ENCODE peak calls at places on chromosomes 11 and 22, in six cellular contexts. L is DND-41; U is left ventricle myocardium inferior; D is aorta; O is CD8-positive, alpha-beta T cell; Y is suprapubic skin. J is an unnamed sample.

GRCh38 chr11:111417766-111418435 is 38.8 kb upstream of the POU2AF1 start:
- DNase-seq in D (no peak), O (no peak), Y (no peak), U (peak; percentile 47), L (no peak), J (no peak)

GRCh38 chr11:94151903-94152677 is 23.4 kb downstream of the PANX1 start:
- DNase-seq in D (no peak), Y (no peak), L (no peak), U (no peak), O (no peak), J (no peak)

GRCh38 chr11:31464436-31464835 is 45.0 kb downstream of the IMMP1L start:
- DNase-seq in Y (no peak), D (no peak), L (no peak), O (no peak), U (no peak), J (no peak)

GRCh38 chr11:103525069-103525468 is 415.8 kb downstream of the DYNC2H1 start:
- DNase-seq in D (no peak), Y (no peak), L (no peak), U (no peak), O (no peak), J (no peak)

GRCh38 chr11:8726395-8726794 is 43.8 kb downstream of the RPL27A start:
- DNase-seq in L (no peak), U (no peak), Y (no peak), O (no peak), D (no peak), J (no peak)

GRCh38 chr11:61732705-61733104 is 19.7 kb upstream of the MYRF start:
- DNase-seq in D (no peak), O (no peak), L (no peak), U (no peak), Y (no peak), J (no peak)

GRCh38 chr11:8361664-8362210 is 98.1 kb upstream of the LMO1 start:
- DNase-seq in U (no peak), D (no peak), O (no peak), Y (no peak), L (no peak), J (no peak)

GRCh38 chr11:3795131-3796092 is 1.9 kb downstream of the NUP98 start:
- DNase-seq in Y (no peak), O (peak; percentile 5), L (no peak), D (no peak), U (no peak), J (no peak)

GRCh38 chr11:3205261-3206127 is 13.1 kb downstream of the MRGPRG start:
- DNase-seq in U (peak; percentile 4), D (peak; percentile 57), L (no peak), Y (no peak), O (no peak), J (no peak)

GRCh38 chr11:31397239-31397834 is 27.7 kb downstream of the DNAJC24 start:
- DNase-seq in Y (no peak), D (no peak), L (no peak), U (no peak), O (no peak), J (no peak)

GRCh38 chr11:76152086-76152658 is 54.1 kb downstream of the WNT11 start:
- DNase-seq in Y (peak; percentile 92), O (peak; percentile 88), U (peak; percentile 89), D (peak; percentile 97), L (peak; percentile 71), J (peak; percentile 73)

GRCh38 chr11:69799582-69799981 is 19.6 kb downstream of the FGF3 start:
- DNase-seq in U (no peak), O (no peak), L (peak; percentile 16), Y (no peak), D (no peak), J (no peak)

GRCh38 chr11:45798793-45799441 is 6.0 kb upstream of the SLC35C1 start:
- DNase-seq in L (no peak), Y (no peak), U (no peak), O (no peak), D (no peak), J (no peak)

GRCh38 chr11:102456381-102456780 is 3.8 kb upstream of the TMEM123 start:
- DNase-seq in U (no peak), O (no peak), Y (no peak), L (no peak), D (no peak), J (no peak)

GRCh38 chr11:123231777-123232176 is 36.7 kb upstream of the CLMP start:
- DNase-seq in D (no peak), L (no peak), U (no peak), O (no peak), Y (no peak), J (no peak)

GRCh38 chr11:131478341-131478740 is 107.9 kb downstream of the NTM start:
- DNase-seq in U (no peak), Y (no peak), O (no peak), D (no peak), L (no peak), J (no peak)

GRCh38 chr11:115612331-115612730 is 108.1 kb upstream of the CADM1 start:
- DNase-seq in O (no peak), Y (no peak), D (no peak), U (no peak), L (no peak), J (no peak)

DNA sequence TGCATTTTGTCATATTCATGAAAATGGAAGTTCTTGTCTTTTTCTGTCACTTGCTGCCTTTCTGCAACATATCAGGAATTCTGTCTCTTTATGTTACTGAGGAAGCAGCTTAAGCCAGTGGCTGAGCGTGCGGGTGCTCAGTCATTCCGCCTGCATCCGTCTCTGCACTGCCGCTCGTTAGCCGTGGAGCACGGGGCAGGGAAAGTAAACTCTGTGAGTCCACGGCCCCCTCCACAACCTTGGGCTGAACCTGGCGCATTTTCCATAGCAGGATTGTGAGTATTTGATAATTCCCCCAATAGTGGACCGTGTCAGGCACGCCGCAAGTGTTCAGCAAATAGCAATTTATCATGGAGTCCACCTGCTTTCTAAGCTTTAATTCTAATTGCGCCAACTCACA is 1007.7 kb downstream of the BRD1 start:
- DNase-seq in U (no peak), L (no peak), O (no peak), D (no peak), Y (no peak), J (no peak)
- H3K4me3 ChIP-seq in U (no peak overlapping the region), L (no peak overlapping the region), O (no peak overlapping the region), D (no peak overlapping the region), Y (no peak overlapping the region), J (no peak overlapping the region)

GRCh38 chr22:19766506-19767426 is 6.2 kb downstream of the TBX1 start:
- DNase-seq in U (peak; percentile 48), Y (no peak), L (peak; percentile 80), O (peak; percentile 59), D (no peak), J (peak; percentile 14)
- H3K27ac ChIP-seq in U (no peak overlapping the region), Y (peak overlapping the region; percentile 7), L (peak overlapping the region; percentile 39), O (no peak overlapping the region), D (no peak overlapping the region), J (no peak overlapping the region)

GRCh38 chr22:31750365-31751284 is 693 bp upstream of the PRR14L start:
- DNase-seq in O (no peak), D (no peak), U (no peak), Y (no peak), L (no peak), J (no peak)
- H3K4me3 ChIP-seq in O (peak overlapping the region; percentile 23), D (no peak overlapping the region), U (peak overlapping the region; percentile 99), Y (peak overlapping the region; percentile 83), L (peak overlapping the region; percentile 90), J (peak overlapping the region; percentile 20)

GRCh38 chr11:72937439-72937838 is 123.2 kb downstream of the ATG16L2 start:
- DNase-seq in Y (no peak), O (no peak), D (no peak), U (no peak), L (no peak), J (no peak)
- H3K27ac ChIP-seq in Y (no peak overlapping the region), O (no peak overlapping the region), D (no peak overlapping the region), U (peak overlapping the region; percentile 25), L (no peak overlapping the region), J (no peak overlapping the region)

GRCh38 chr22:48906177-48906835 is 921.4 kb downstream of the BRD1 start:
- DNase-seq in O (no peak), Y (no peak), U (no peak), L (no peak), D (no peak), J (no peak)
- H3K4me3 ChIP-seq in O (no peak overlapping the region), Y (no peak overlapping the region), U (no peak overlapping the region), L (no peak overlapping the region), D (no peak overlapping the region), J (no peak overlapping the region)

DNA sequence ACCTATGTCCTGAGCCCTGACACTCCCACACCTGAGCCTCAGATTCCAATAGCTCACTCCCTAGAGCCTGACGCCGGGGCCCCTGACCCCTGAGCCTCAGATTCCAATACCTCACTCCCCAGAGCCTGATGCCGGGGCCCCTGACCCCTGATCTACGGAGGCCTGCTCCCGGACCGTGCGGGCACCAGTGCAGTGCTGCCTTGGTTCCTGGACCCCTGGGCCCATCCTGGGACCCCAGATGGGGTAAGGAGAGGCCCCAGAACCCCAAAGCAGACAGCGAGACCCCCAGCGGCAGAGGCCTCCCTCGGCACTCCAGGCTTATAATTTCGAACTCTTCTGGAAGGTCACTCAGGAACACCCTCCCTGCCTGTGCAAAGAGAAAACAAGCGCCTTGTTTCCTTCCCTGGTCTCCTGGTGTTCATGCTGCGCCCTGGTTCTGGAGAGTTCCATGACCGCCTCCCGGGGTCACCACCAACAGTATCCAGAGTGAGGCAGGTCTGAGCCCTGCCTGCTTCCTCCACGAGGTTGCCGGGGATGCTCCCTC is 7.5 kb downstream of the SUSD2 start:
- DNase-seq in Y (no peak), O (no peak), L (no peak), D (no peak), U (no peak), J (no peak)
- H3K27ac ChIP-seq in Y (no peak overlapping the region), O (no peak overlapping the region), L (no peak overlapping the region), D (no peak overlapping the region), U (peak overlapping the region; percentile 38), J (no peak overlapping the region)